ENCODE peak calls at places on chromosomes 3 and 15, in six cellular contexts. B is BJ, G is ovary, J is heart right ventricle, U is AG10803, Y is astrocyte of the spinal cord. S is an unnamed sample.

GRCh38 chr15:71251548-71252035 is 136.3 kb downstream of the THSD4 start:
- DNase-seq in J (no peak), B (no peak), U (no peak), Y (no peak), G (no peak), S (peak; percentile 32)

GRCh38 chr15:44328135-44328534 is 39.6 kb downstream of the GOLM2 start:
- DNase-seq in B (no peak), Y (no peak), G (no peak), U (no peak), J (no peak), S (no peak)

GRCh38 chr3:86774082-86774691 is 216.8 kb downstream of the VGLL3 start:
- DNase-seq in U (peak; percentile 59), B (no peak), J (no peak), Y (peak; percentile 60), G (no peak), S (peak; percentile 73)

GRCh38 chr3:195859061-195859845 is 47.5 kb upstream of the MUC4 start:
- DNase-seq in Y (peak; percentile 55), J (peak; percentile 58), U (peak; percentile 50), B (no peak), G (peak; percentile 79), S (peak; percentile 74)

GRCh38 chr3:62161306-62161705 is 212.0 kb downstream of the FEZF2 start:
- DNase-seq in Y (peak; percentile 53), U (peak; percentile 54), B (no peak), J (peak; percentile 47), G (no peak), S (peak; percentile 84)

GRCh38 chr3:184805351-184806038 is 6.5 kb upstream of the VPS8 start:
- DNase-seq in J (no peak), B (no peak), G (no peak), U (no peak), Y (no peak), S (no peak)

GRCh38 chr3:109339714-109340648 is 2.6 kb upstream of the DPPA4 start:
- DNase-seq in B (no peak), J (no peak), U (no peak), Y (no peak), G (no peak), S (no peak)

GRCh38 chr3:138378331-138378730 is 30.0 kb downstream of the MRAS start:
- DNase-seq in G (no peak), B (no peak), Y (no peak), U (no peak), J (no peak), S (no peak)

GRCh38 chr15:39998511-39998910 is 40.5 kb downstream of the SRP14 start:
- DNase-seq in J (no peak), B (no peak), U (no peak), G (no peak), Y (no peak), S (no peak)
- TF ChIP-seq CTCF in J (no peak), B (no peak), U (no peak), G (no peak), Y (no peak), S (no peak)

GRCh38 chr3:187748050-187748481 is 2.8 kb upstream of the BCL6 start:
- DNase-seq in Y (peak; percentile 81), U (peak; percentile 73), J (peak; percentile 92), G (peak; percentile 93), B (no peak), S (peak; percentile 89)

GRCh38 chr3:187747506-187747905 is 2.2 kb upstream of the BCL6 start:
- DNase-seq in G (no peak), B (no peak), Y (no peak), J (no peak), U (no peak), S (no peak)

GRCh38 chr3:187753516-187753915 is 8.2 kb upstream of the BCL6 start:
- DNase-seq in J (no peak), B (no peak), Y (no peak), G (no peak), U (no peak), S (no peak)

GRCh38 chr3:187750041-187750512 is 4.8 kb upstream of the BCL6 start:
- DNase-seq in G (peak; percentile 34), U (no peak), Y (peak; percentile 46), J (peak; percentile 34), B (no peak), S (peak; percentile 29)

GRCh38 chr3:187750513-187751123 is 5.3 kb upstream of the BCL6 start:
- DNase-seq in U (no peak), Y (peak; percentile 33), B (no peak), J (no peak), G (no peak), S (no peak)
- H3K4me3 ChIP-seq in U (no peak overlapping the region), Y (peak overlapping the region; percentile 9), B (no peak overlapping the region), J (no peak overlapping the region), G (peak overlapping the region; percentile 12), S (no peak overlapping the region)

GRCh38 chr3:192514754-192515660 is 212.3 kb downstream of the FGF12 start:
- DNase-seq in Y (no peak), B (no peak), J (peak; percentile 14), U (no peak), G (no peak), S (no peak)
- TF ChIP-seq CTCF in Y (no peak), B (no peak), J (peak; percentile 39), U (no peak), G (no peak), S (no peak)

GRCh38 chr3:114718897-114719208 is 425.0 kb downstream of the TIGIT start:
- DNase-seq in J (no peak), U (no peak), B (no peak), Y (no peak), G (no peak), S (no peak)
- H3K4me3 ChIP-seq in J (no peak overlapping the region), U (no peak overlapping the region), B (no peak overlapping the region), Y (no peak overlapping the region), G (no peak overlapping the region), S (no peak overlapping the region)

GRCh38 chr3:54339608-54340007 is 217.3 kb downstream of the CACNA2D3 start:
- DNase-seq in U (no peak), J (no peak), Y (no peak), G (no peak), B (no peak), S (no peak)
- TF ChIP-seq CTCF in U (peak; percentile 8), J (no peak), Y (no peak), G (no peak), B (no peak), S (no peak)

GRCh38 chr3:27613846-27614500 is 108.2 kb downstream of the EOMES start:
- DNase-seq in Y (no peak), G (no peak), B (no peak), U (peak; percentile 58), J (no peak), S (peak; percentile 59)

GRCh38 chr3:27614592-27614991 is 107.5 kb downstream of the EOMES start:
- DNase-seq in J (no peak), G (no peak), U (no peak), B (no peak), Y (no peak), S (no peak)

GRCh38 chr3:27606537-27606936 is 115.6 kb downstream of the EOMES start:
- DNase-seq in U (peak; percentile 69), B (no peak), Y (peak; percentile 22), J (no peak), G (no peak), S (no peak)

GRCh38 chr3:27607370-27607769 is 114.8 kb downstream of the EOMES start:
- DNase-seq in J (no peak), U (peak; percentile 55), G (no peak), B (no peak), Y (peak; percentile 29), S (peak; percentile 58)

GRCh38 chr3:27610800-27611199 is 111.3 kb downstream of the EOMES start:
- DNase-seq in Y (no peak), J (no peak), U (no peak), B (no peak), G (no peak), S (peak; percentile 67)
- H3K4me3 ChIP-seq in Y (no peak overlapping the region), J (no peak overlapping the region), U (no peak overlapping the region), B (no peak overlapping the region), G (no peak overlapping the region), S (no peak overlapping the region)

GRCh38 chr3:129025108-129025507 is 24.0 kb downstream of the EFCC1 start:
- DNase-seq in B (no peak), J (no peak), U (no peak), G (no peak), Y (no peak), S (no peak)

GRCh38 chr3:129025691-129026435 is 24.8 kb downstream of the EFCC1 start:
- DNase-seq in J (peak; percentile 74), Y (no peak), B (no peak), G (no peak), U (peak; percentile 28), S (no peak)

GRCh38 chr3:129022995-129023332 is 21.9 kb downstream of the EFCC1 start:
- DNase-seq in U (no peak), G (no peak), Y (no peak), J (no peak), B (no peak), S (no peak)

GRCh38 chr3:129022114-129022994 is 21.2 kb downstream of the EFCC1 start:
- DNase-seq in G (peak; percentile 90), U (peak; percentile 59), B (no peak), Y (no peak), J (peak; percentile 86), S (peak; percentile 77)

GRCh38 chr3:129023909-129024308 is 22.8 kb downstream of the EFCC1 start:
- DNase-seq in U (no peak), J (no peak), G (no peak), Y (no peak), B (no peak), S (no peak)
- TF ChIP-seq CTCF in U (peak; percentile 26), J (no peak), G (no peak), Y (peak; percentile 25), B (peak; percentile 11), S (peak; percentile 23)

GRCh38 chr3:56802793-56803192 is 1.0 kb upstream of the ARHGEF3 start:
- DNase-seq in G (no peak), B (no peak), U (no peak), Y (no peak), J (no peak), S (no peak)
- H3K4me3 ChIP-seq in G (no peak overlapping the region), B (no peak overlapping the region), U (no peak overlapping the region), Y (no peak overlapping the region), J (no peak overlapping the region), S (no peak overlapping the region)

GRCh38 chr3:39812537-39812936 is 3.1 kb downstream of the MYRIP start:
- DNase-seq in J (no peak), Y (no peak), U (no peak), G (no peak), B (no peak), S (peak; percentile 16)
- TF ChIP-seq CTCF in J (peak; percentile 44), Y (peak; percentile 25), U (peak; percentile 24), G (no peak), B (no peak), S (peak; percentile 35)

GRCh38 chr3:71466483-71466882 is 117.0 kb downstream of the FOXP1 start:
- DNase-seq in J (peak; percentile 59), B (no peak), U (no peak), G (no peak), Y (no peak), S (no peak)
- H3K4me3 ChIP-seq in J (no peak overlapping the region), B (no peak overlapping the region), U (no peak overlapping the region), G (no peak overlapping the region), Y (no peak overlapping the region), S (no peak overlapping the region)